ENCODE peak calls at places on chromosomes 11 and 22, in ten cellular contexts. One of them, this sample, is unnamed.
A peak's percentile ranks its signal among the peaks of the same experiment; 100 is the strongest.

GRCh38 chr11:2994336-2994730 is 2.2 kb upstream of the NAP1L4 start:
- DNase-seq in ovary: no peak
- DNase-seq in testis: no peak
- DNase-seq in right lobe of liver: no peak
- DNase-seq in HFF-Myc: no peak
- DNase-seq in sigmoid colon: no peak
- DNase-seq in DND-41: no peak
- DNase-seq in stomach: peak; percentile 8
- DNase-seq in BJ: no peak
- DNase-seq in AG09309: no peak
- DNase-seq in this sample: no peak

GRCh38 chr11:2721163-2721935 is 21.6 kb upstream of the KCNQ1OT1 start:
- DNase-seq in ovary: no peak
- DNase-seq in testis: no peak
- DNase-seq in right lobe of liver: no peak
- DNase-seq in HFF-Myc: no peak
- DNase-seq in sigmoid colon: no peak
- DNase-seq in DND-41: no peak
- DNase-seq in stomach: no peak
- DNase-seq in BJ: no peak
- DNase-seq in AG09309: no peak
- DNase-seq in this sample: no peak

GRCh38 chr11:65288706-65289536 is 25.7 kb upstream of the CDC42EP2 start:
- DNase-seq in ovary: peak; percentile 20
- DNase-seq in testis: no peak
- DNase-seq in right lobe of liver: no peak
- DNase-seq in HFF-Myc: peak; percentile 84
- DNase-seq in sigmoid colon: peak; percentile 76
- DNase-seq in DND-41: peak; percentile 26
- DNase-seq in stomach: no peak
- DNase-seq in BJ: no peak
- DNase-seq in AG09309: no peak
- DNase-seq in this sample: peak; percentile 66

GRCh38 chr11:66494935-66495334 is 14.7 kb downstream of the DPP3 start:
- DNase-seq in ovary: no peak
- DNase-seq in testis: no peak
- DNase-seq in right lobe of liver: no peak
- DNase-seq in HFF-Myc: no peak
- DNase-seq in sigmoid colon: no peak
- DNase-seq in DND-41: no peak
- DNase-seq in stomach: no peak
- DNase-seq in BJ: no peak
- DNase-seq in AG09309: no peak
- DNase-seq in this sample: no peak

GRCh38 chr11:119175493-119176077 is 7.1 kb downstream of the NLRX1 start:
- DNase-seq in ovary: no peak
- DNase-seq in testis: no peak
- DNase-seq in right lobe of liver: no peak
- DNase-seq in HFF-Myc: no peak
- DNase-seq in sigmoid colon: no peak
- DNase-seq in DND-41: no peak
- DNase-seq in stomach: no peak
- DNase-seq in BJ: no peak
- DNase-seq in AG09309: no peak
- DNase-seq in this sample: no peak

GRCh38 chr22:23242473-23243001 is 62.2 kb downstream of the BCR start:
- DNase-seq in ovary: no peak
- DNase-seq in testis: no peak
- DNase-seq in right lobe of liver: no peak
- DNase-seq in HFF-Myc: no peak
- DNase-seq in sigmoid colon: no peak
- DNase-seq in DND-41: no peak
- DNase-seq in stomach: no peak
- DNase-seq in BJ: no peak
- DNase-seq in AG09309: no peak
- DNase-seq in this sample: no peak

GRCh38 chr22:44369916-44370804 is 57.4 kb upstream of the SHISAL1 start:
- DNase-seq in ovary: peak; percentile 17
- DNase-seq in testis: no peak
- DNase-seq in right lobe of liver: peak; percentile 4
- DNase-seq in HFF-Myc: no peak
- DNase-seq in sigmoid colon: peak; percentile 42
- DNase-seq in DND-41: no peak
- DNase-seq in stomach: no peak
- DNase-seq in BJ: no peak
- DNase-seq in AG09309: no peak
- DNase-seq in this sample: no peak

GRCh38 chr11:5123802-5124521 is 14.2 kb downstream of the OR52A5 start:
- DNase-seq in ovary: peak; percentile 59
- DNase-seq in testis: peak; percentile 83
- DNase-seq in right lobe of liver: peak; percentile 28
- DNase-seq in HFF-Myc: peak; percentile 20
- DNase-seq in sigmoid colon: no peak
- DNase-seq in DND-41: peak; percentile 64
- DNase-seq in stomach: peak; percentile 58
- DNase-seq in BJ: peak; percentile 9
- DNase-seq in AG09309: peak; percentile 34
- DNase-seq in this sample: peak; percentile 42

GRCh38 chr11:11403763-11404725 is 51.0 kb upstream of the CSNK2A3 start:
- DNase-seq in ovary: no peak
- DNase-seq in testis: no peak
- DNase-seq in right lobe of liver: no peak
- DNase-seq in HFF-Myc: no peak
- DNase-seq in sigmoid colon: peak; percentile 86
- DNase-seq in DND-41: no peak
- DNase-seq in stomach: no peak
- DNase-seq in BJ: no peak
- DNase-seq in AG09309: no peak
- DNase-seq in this sample: peak; percentile 44

GRCh38 chr11:114169321-114169749 is 109.8 kb downstream of the ZBTB16 start:
- DNase-seq in ovary: no peak
- DNase-seq in testis: no peak
- DNase-seq in right lobe of liver: no peak
- DNase-seq in HFF-Myc: peak; percentile 42
- DNase-seq in sigmoid colon: peak; percentile 91
- DNase-seq in DND-41: no peak
- DNase-seq in stomach: no peak
- DNase-seq in BJ: peak; percentile 31
- DNase-seq in AG09309: peak; percentile 17
- DNase-seq in this sample: peak; percentile 96

DNA sequence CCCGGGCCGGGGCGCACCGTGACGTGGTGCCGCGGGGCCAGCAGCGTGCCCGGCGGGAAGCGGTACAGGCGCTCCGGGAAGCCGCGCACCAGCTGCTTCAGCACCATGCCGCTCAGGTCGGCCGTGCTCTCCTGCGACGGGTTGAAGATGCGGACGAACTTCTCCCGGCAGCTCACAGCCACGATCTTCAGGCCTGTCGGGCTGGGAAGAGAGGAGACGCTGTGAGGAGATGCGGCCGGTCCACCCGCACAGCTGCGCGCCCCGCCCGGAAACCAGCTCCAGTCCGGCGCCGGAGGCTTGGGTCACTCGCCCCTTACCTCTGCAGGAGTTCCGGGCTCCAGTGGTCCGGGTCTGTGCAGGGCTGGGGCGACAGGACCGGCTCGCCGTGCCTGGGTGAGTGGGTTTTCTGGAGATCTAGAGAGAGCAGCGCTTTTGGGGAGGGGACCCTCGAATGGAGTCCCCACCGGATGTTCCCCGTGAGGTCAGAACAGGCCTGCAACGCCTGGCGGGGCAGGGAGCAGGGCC is 4.3 kb downstream of the LMNTD2 start:
- DNase-seq in ovary: no peak
- DNase-seq in testis: no peak
- DNase-seq in right lobe of liver: no peak
- DNase-seq in HFF-Myc: no peak
- DNase-seq in sigmoid colon: no peak
- DNase-seq in DND-41: no peak
- DNase-seq in stomach: peak; percentile 48
- DNase-seq in BJ: no peak
- DNase-seq in AG09309: no peak
- DNase-seq in this sample: no peak
- H3K4me3 ChIP-seq in ovary: no peak overlapping the region
- H3K4me3 ChIP-seq in testis: peak overlapping the region; percentile 32
- H3K4me3 ChIP-seq in right lobe of liver: no peak overlapping the region
- H3K4me3 ChIP-seq in HFF-Myc: no peak overlapping the region
- H3K4me3 ChIP-seq in sigmoid colon: no peak overlapping the region
- H3K4me3 ChIP-seq in DND-41: no peak overlapping the region
- H3K4me3 ChIP-seq in stomach: peak overlapping the region; percentile 51
- H3K4me3 ChIP-seq in BJ: no peak overlapping the region
- H3K4me3 ChIP-seq in AG09309: no peak overlapping the region
- H3K4me3 ChIP-seq in this sample: no peak overlapping the region

GRCh38 chr22:35150163-35151107 is 84.5 kb downstream of the ISX start:
- DNase-seq in ovary: peak; percentile 54
- DNase-seq in testis: peak; percentile 85
- DNase-seq in right lobe of liver: peak; percentile 54
- DNase-seq in HFF-Myc: peak; percentile 19
- DNase-seq in sigmoid colon: peak; percentile 69
- DNase-seq in DND-41: peak; percentile 67
- DNase-seq in stomach: peak; percentile 50
- DNase-seq in BJ: no peak
- DNase-seq in AG09309: no peak
- DNase-seq in this sample: peak; percentile 49

GRCh38 chr22:35155403-35156025 is 89.6 kb downstream of the ISX start:
- DNase-seq in ovary: no peak
- DNase-seq in testis: no peak
- DNase-seq in right lobe of liver: no peak
- DNase-seq in HFF-Myc: no peak
- DNase-seq in sigmoid colon: no peak
- DNase-seq in DND-41: no peak
- DNase-seq in stomach: no peak
- DNase-seq in BJ: no peak
- DNase-seq in AG09309: no peak
- DNase-seq in this sample: no peak

GRCh38 chr22:35152316-35152715 is 86.4 kb downstream of the ISX start:
- DNase-seq in ovary: no peak
- DNase-seq in testis: no peak
- DNase-seq in right lobe of liver: no peak
- DNase-seq in HFF-Myc: no peak
- DNase-seq in sigmoid colon: no peak
- DNase-seq in DND-41: no peak
- DNase-seq in stomach: no peak
- DNase-seq in BJ: no peak
- DNase-seq in AG09309: no peak
- DNase-seq in this sample: no peak

GRCh38 chr22:35156945-35157344 is 91.0 kb downstream of the ISX start:
- DNase-seq in ovary: no peak
- DNase-seq in testis: no peak
- DNase-seq in right lobe of liver: no peak
- DNase-seq in HFF-Myc: no peak
- DNase-seq in sigmoid colon: no peak
- DNase-seq in DND-41: no peak
- DNase-seq in stomach: no peak
- DNase-seq in BJ: no peak
- DNase-seq in AG09309: no peak
- DNase-seq in this sample: no peak

DNA sequence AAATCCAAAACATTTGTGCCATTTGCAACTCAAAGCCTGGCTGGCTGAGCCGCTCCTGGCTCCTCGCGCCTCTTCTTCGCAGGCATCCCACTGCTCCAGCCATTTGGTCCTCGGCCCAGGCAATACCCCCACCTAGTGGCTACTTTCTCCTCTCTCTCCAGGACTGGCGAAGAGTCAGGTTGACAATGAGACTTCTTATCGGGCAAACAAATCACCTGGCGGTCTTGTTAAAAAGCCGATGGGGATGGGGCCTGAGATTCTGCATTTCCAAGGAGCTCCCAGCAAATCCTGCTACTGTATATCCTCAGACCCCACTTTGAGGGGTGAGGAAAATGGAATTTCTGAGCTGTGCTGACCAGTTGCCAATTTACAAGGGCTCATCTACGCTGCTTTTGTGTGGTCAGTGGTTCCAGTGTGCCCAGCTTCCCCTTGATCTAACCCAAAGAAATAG is 89.0 kb downstream of the ISX start:
- DNase-seq in ovary: peak; percentile 47
- DNase-seq in testis: peak; percentile 66
- DNase-seq in right lobe of liver: peak; percentile 50
- DNase-seq in HFF-Myc: no peak
- DNase-seq in sigmoid colon: peak; percentile 67
- DNase-seq in DND-41: peak; percentile 33
- DNase-seq in stomach: peak; percentile 33
- DNase-seq in BJ: no peak
- DNase-seq in AG09309: peak; percentile 8
- DNase-seq in this sample: peak; percentile 16
- TF ChIP-seq CTCF in ovary: no peak
- TF ChIP-seq CTCF in testis: peak; percentile 61
- TF ChIP-seq CTCF in right lobe of liver: peak; percentile 35
- TF ChIP-seq CTCF in HFF-Myc: peak; percentile 90
- TF ChIP-seq CTCF in sigmoid colon: peak; percentile 68
- TF ChIP-seq CTCF in DND-41: peak; percentile 59
- TF ChIP-seq CTCF in stomach: peak; percentile 54
- TF ChIP-seq CTCF in BJ: peak; percentile 88
- TF ChIP-seq CTCF in AG09309: peak; percentile 89
- TF ChIP-seq CTCF in this sample: peak; percentile 95

DNA sequence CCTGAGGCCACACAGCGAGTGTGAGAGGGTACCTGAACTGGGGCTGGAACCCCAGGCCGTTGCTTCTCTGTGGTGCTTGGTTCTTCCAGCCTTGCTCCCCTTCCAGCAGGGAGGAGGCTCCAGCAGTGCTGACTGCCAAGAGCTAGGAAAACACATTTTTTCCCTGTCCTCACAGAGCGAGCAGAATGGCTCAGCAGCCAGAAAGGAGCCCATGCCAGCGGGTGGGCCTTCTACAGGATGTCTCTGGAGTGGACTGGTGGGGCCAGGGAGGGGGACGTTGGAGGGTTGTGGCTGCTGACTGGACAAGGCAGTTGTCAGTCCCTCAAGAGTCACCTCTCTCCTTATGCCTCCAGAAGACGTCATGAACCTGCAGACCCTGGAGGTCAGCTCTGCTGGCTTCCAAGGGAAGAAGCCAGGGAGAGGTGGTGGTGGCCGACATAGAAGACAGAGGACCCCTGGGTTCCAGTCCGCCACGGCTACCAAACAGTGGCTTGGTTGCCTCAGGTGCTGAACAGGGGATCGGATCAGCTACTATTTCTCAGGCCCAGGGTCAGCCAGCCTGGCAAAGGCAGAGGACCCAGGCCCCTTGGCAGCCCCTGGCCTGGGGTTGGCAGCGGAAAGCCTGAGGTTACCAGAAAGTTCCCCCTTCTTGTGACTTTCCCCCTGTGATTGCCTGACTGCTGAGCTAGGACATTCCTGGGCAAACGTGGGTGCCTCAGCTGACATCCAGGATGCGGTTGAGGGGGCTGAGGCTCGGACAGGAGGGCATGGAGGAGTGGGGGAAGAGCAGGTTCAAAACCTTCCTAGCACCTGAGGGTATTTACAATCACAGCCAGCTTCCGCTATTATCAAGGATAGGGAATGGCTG is 3.7 kb downstream of the MAFF start:
- DNase-seq in ovary: peak; percentile 92
- DNase-seq in testis: peak; percentile 88
- DNase-seq in right lobe of liver: no peak
- DNase-seq in HFF-Myc: no peak
- DNase-seq in sigmoid colon: peak; percentile 94
- DNase-seq in DND-41: no peak
- DNase-seq in stomach: no peak
- DNase-seq in BJ: no peak
- DNase-seq in AG09309: peak; percentile 66
- DNase-seq in this sample: peak; percentile 68
- H3K4me3 ChIP-seq in ovary: no peak overlapping the region
- H3K4me3 ChIP-seq in testis: no peak overlapping the region
- H3K4me3 ChIP-seq in right lobe of liver: no peak overlapping the region
- H3K4me3 ChIP-seq in HFF-Myc: no peak overlapping the region
- H3K4me3 ChIP-seq in sigmoid colon: no peak overlapping the region
- H3K4me3 ChIP-seq in DND-41: no peak overlapping the region
- H3K4me3 ChIP-seq in stomach: peak overlapping the region; percentile 77
- H3K4me3 ChIP-seq in BJ: peak overlapping the region; percentile 1
- H3K4me3 ChIP-seq in AG09309: peak overlapping the region; percentile 5
- H3K4me3 ChIP-seq in this sample: no peak overlapping the region

GRCh38 chr22:50627914-50628542 is at the start of gene ARSA:
- DNase-seq in ovary: peak; percentile 87
- DNase-seq in testis: peak; percentile 88
- DNase-seq in right lobe of liver: peak; percentile 91
- DNase-seq in HFF-Myc: no peak
- DNase-seq in sigmoid colon: peak; percentile 92
- DNase-seq in DND-41: peak; percentile 84
- DNase-seq in stomach: peak; percentile 82
- DNase-seq in BJ: no peak
- DNase-seq in AG09309: peak; percentile 35
- DNase-seq in this sample: peak; percentile 93
- TF ChIP-seq CTCF in ovary: no peak
- TF ChIP-seq CTCF in testis: no peak
- TF ChIP-seq CTCF in right lobe of liver: no peak
- TF ChIP-seq CTCF in HFF-Myc: peak; percentile 32
- TF ChIP-seq CTCF in sigmoid colon: no peak
- TF ChIP-seq CTCF in DND-41: peak; percentile 56
- TF ChIP-seq CTCF in stomach: no peak
- TF ChIP-seq CTCF in BJ: peak; percentile 63
- TF ChIP-seq CTCF in AG09309: peak; percentile 45
- TF ChIP-seq CTCF in this sample: peak; percentile 33

This sample was measured in foreskin fibroblast.